ENCODE peak calls at places on chromosome 9, in four cellular contexts. L is head of caudate nucleus; C is stimulated activated CD8-positive, alpha-beta memory T cell treated with anti-CD3 and anti-CD28 coated beads, Interleukin-15, amount 100 ng/mL, for 24 hours; Z is RWPE1. A is an unnamed sample.

GRCh38 chr9:134626141-134626423 is 15.5 kb upstream of the COL5A1 start:
- DNase-seq in L (no peak), Z (no peak), C (no peak), A (no peak)

GRCh38 chr9:20592673-20593072 is 29.6 kb downstream of the MLLT3 start:
- DNase-seq in C (no peak), L (no peak), Z (peak; percentile 16), A (no peak)

GRCh38 chr9:82543726-82544125 is 519.2 kb downstream of the RASEF start:
- DNase-seq in Z (no peak), C (no peak), L (no peak), A (no peak)

GRCh38 chr9:71697882-71698281 is 70.4 kb downstream of the CEMIP2 start:
- DNase-seq in C (no peak), Z (no peak), L (no peak), A (no peak)

GRCh38 chr9:113591899-113592625 is 128.5 kb downstream of the RGS3 start:
- DNase-seq in L (no peak), C (no peak), Z (no peak), A (no peak)

GRCh38 chr9:15264918-15265317 is 42.1 kb downstream of the TTC39B start:
- DNase-seq in Z (no peak), L (no peak), C (no peak), A (no peak)

GRCh38 chr9:104903609-104904008 is 24.3 kb downstream of the ABCA1 start:
- DNase-seq in L (no peak), Z (no peak), C (no peak), A (no peak)

GRCh38 chr9:7791364-7791763 is 8.2 kb downstream of the DMAC1 start:
- DNase-seq in C (no peak), Z (no peak), L (no peak), A (no peak)

GRCh38 chr9:127846451-127847154 is 7.9 kb downstream of the ENG start:
- DNase-seq in L (no peak), Z (no peak), C (no peak), A (no peak)

GRCh38 chr9:107612136-107612535 is 122.6 kb upstream of the KLF4 start:
- DNase-seq in L (no peak), Z (no peak), C (no peak), A (no peak)

GRCh38 chr9:70441622-70442021 is 27.2 kb upstream of the KLF9 start:
- DNase-seq in L (no peak), C (no peak), Z (no peak), A (no peak)